ENCODE peak calls at places on chromosomes 7 and 10, in eight cellular contexts. E is endothelial cell of umbilical vein, T is cardiac fibroblast, H is kidney, K is left ventricle myocardium inferior, Z is HCT116, X is spleen, F is astrocyte of the spinal cord. R is an unnamed sample.

GRCh38 chr10:90969947-90970673 is 49.2 kb upstream of the ANKRD1 start:
- DNase-seq in H (no peak), E (no peak), Z (no peak), X (no peak), F (peak; percentile 69), K (no peak), T (peak; percentile 58), R (peak; percentile 68)

GRCh38 chr10:92789826-92790225 is 58.5 kb upstream of the EXOC6 start:
- DNase-seq in X (no peak), E (no peak), H (no peak), T (no peak), K (no peak), Z (no peak), F (no peak), R (no peak)

GRCh38 chr10:130301026-130301892 is 165.1 kb downstream of the GLRX3 start:
- DNase-seq in X (peak; percentile 94), K (peak; percentile 77), T (peak; percentile 88), Z (no peak), H (peak; percentile 95), F (peak; percentile 36), E (peak; percentile 51), R (peak; percentile 76)

GRCh38 chr10:5479481-5480161 is 19.7 kb downstream of the CALML5 start:
- DNase-seq in E (no peak), X (no peak), F (no peak), Z (no peak), H (no peak), T (no peak), K (no peak), R (no peak)

GRCh38 chr7:49324707-49325106 is 400.4 kb downstream of the CDC14C start:
- DNase-seq in F (no peak), H (no peak), X (no peak), K (no peak), Z (no peak), T (peak; percentile 46), E (no peak), R (peak; percentile 15)

GRCh38 chr7:30921951-30922401 is 10.3 kb downstream of the AQP1 start:
- DNase-seq in T (no peak), H (peak; percentile 66), F (no peak), E (no peak), X (peak; percentile 71), K (peak; percentile 11), Z (no peak), R (no peak)

GRCh38 chr7:46603780-46604725 is 683.0 kb upstream of the IGFBP3 start:
- DNase-seq in H (peak; percentile 93), T (peak; percentile 90), E (peak; percentile 89), Z (no peak), F (peak; percentile 66), K (peak; percentile 94), X (peak; percentile 78), R (peak; percentile 66)

GRCh38 chr10:85648279-85648754 is 718.3 kb downstream of the GRID1 start:
- DNase-seq in K (no peak), E (no peak), F (peak; percentile 80), H (no peak), T (no peak), X (no peak), Z (no peak), R (no peak)

GRCh38 chr7:102916881-102917280 is 4.1 kb downstream of the LRRC17 start:
- DNase-seq in E (no peak), Z (no peak), F (peak; percentile 67), H (no peak), X (no peak), K (no peak), T (no peak), R (peak; percentile 59)

GRCh38 chr10:32950457-32951109 is 7.4 kb downstream of the ITGB1 start:
- DNase-seq in F (no peak), X (no peak), K (no peak), E (peak; percentile 35), T (no peak), Z (no peak), H (no peak), R (no peak)

GRCh38 chr10:5977471-5978370 is at the start of gene IL15RA:
- DNase-seq in X (peak; percentile 97), T (peak; percentile 64), K (peak; percentile 73), H (peak; percentile 93), F (peak; percentile 61), Z (peak; percentile 39), E (peak; percentile 82), R (peak; percentile 54)

GRCh38 chr10:22379059-22379458 is 33.8 kb downstream of the SPAG6 start:
- DNase-seq in H (no peak), E (no peak), Z (no peak), T (no peak), F (no peak), X (no peak), K (no peak), R (no peak)

GRCh38 chr10:3755440-3756359 is 29.3 kb downstream of the KLF6 start:
- DNase-seq in K (no peak), T (peak; percentile 82), F (peak; percentile 44), H (no peak), E (peak; percentile 75), X (no peak), Z (no peak), R (peak; percentile 86)

GRCh38 chr10:29663718-29664117 is 28.9 kb upstream of the SVIL start:
- DNase-seq in E (no peak), T (no peak), H (no peak), F (no peak), Z (no peak), X (no peak), K (no peak), R (no peak)

GRCh38 chr7:78438433-78438832 is 639.9 kb downstream of the PHTF2 start:
- DNase-seq in T (no peak), E (no peak), F (no peak), Z (no peak), X (no peak), K (no peak), H (no peak), R (no peak)

GRCh38 chr7:5652118-5652517 is 129.3 kb downstream of the RNF216 start:
- DNase-seq in E (no peak), F (no peak), T (no peak), Z (no peak), H (no peak), K (no peak), X (no peak), R (no peak)

GRCh38 chr7:15684834-15685233 is 1.6 kb downstream of the MEOX2 start:
- DNase-seq in X (no peak), F (no peak), E (peak; percentile 57), Z (no peak), K (peak; percentile 21), T (peak; percentile 7), H (no peak), R (no peak)

GRCh38 chr10:67127441-67127840 is 201.6 kb downstream of the LRRTM3 start:
- DNase-seq in Z (no peak), K (no peak), H (no peak), X (no peak), F (no peak), T (no peak), E (no peak), R (no peak)

GRCh38 chr7:30562498-30562897 is 32.2 kb upstream of the GARS1 start:
- DNase-seq in K (no peak), F (peak; percentile 72), H (no peak), T (peak; percentile 73), E (peak; percentile 91), Z (no peak), X (no peak), R (peak; percentile 61)

GRCh38 chr7:150569245-150569644 is 2.1 kb downstream of the GIMAP4 start:
- DNase-seq in H (no peak), E (peak; percentile 19), X (peak; percentile 74), F (no peak), Z (no peak), T (no peak), K (no peak), R (no peak)
- H3K4me3 ChIP-seq in H (peak overlapping the region; percentile 60), E (peak overlapping the region; percentile 80), X (peak overlapping the region; percentile 68), F (no peak overlapping the region), Z (no peak overlapping the region), T (no peak overlapping the region), K (peak overlapping the region; percentile 70), R (no peak overlapping the region)

GRCh38 chr10:98424308-98425254 is 9.6 kb upstream of the PYROXD2 start:
- DNase-seq in H (no peak), E (no peak), F (no peak), Z (no peak), K (no peak), T (no peak), X (no peak), R (no peak)
- TF ChIP-seq CTCF in H (no peak), E (no peak), F (no peak), Z (no peak), K (no peak), T (no peak), X (no peak), R (no peak)

GRCh38 chr7:23545493-23545892 is 13.7 kb upstream of the TRA2A start:
- DNase-seq in X (no peak), F (no peak), E (no peak), T (no peak), Z (no peak), K (no peak), H (no peak), R (no peak)

GRCh38 chr7:23542752-23543151 is 11.0 kb upstream of the TRA2A start:
- DNase-seq in X (no peak), H (no peak), E (no peak), T (no peak), K (no peak), F (no peak), Z (no peak), R (no peak)

GRCh38 chr7:23544913-23545354 is 13.2 kb upstream of the TRA2A start:
- DNase-seq in K (no peak), Z (peak; percentile 69), E (no peak), T (peak; percentile 43), H (no peak), F (peak; percentile 35), X (no peak), R (peak; percentile 37)

GRCh38 chr7:23538301-23538700 is 6.5 kb upstream of the TRA2A start:
- DNase-seq in Z (no peak), H (no peak), F (no peak), E (no peak), K (no peak), T (no peak), X (no peak), R (no peak)

DNA sequence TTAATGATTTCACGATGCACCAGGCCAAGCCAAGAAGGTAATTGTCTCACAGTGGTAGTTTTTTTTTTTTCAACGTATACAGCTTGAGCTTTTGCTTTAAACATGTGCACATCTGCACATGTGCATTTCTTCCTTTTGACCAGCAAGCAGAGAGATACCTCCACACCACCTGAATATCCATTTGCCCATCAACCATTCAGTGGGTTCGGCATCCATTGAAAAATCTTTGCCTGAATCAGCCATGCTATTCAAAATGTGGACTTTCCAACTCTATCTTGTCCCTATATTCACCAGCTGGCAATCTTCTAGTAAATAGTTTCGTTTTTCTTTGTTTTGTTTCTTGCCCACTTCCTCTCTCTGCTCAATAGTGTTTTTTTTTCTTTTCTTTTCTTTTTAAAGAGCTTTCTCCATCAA is 7.7 kb upstream of the TRA2A start:
- DNase-seq in X (no peak), Z (no peak), E (no peak), F (no peak), T (no peak), H (no peak), K (no peak), R (no peak)
- H3K4me3 ChIP-seq in X (no peak overlapping the region), Z (no peak overlapping the region), E (no peak overlapping the region), F (no peak overlapping the region), T (no peak overlapping the region), H (no peak overlapping the region), K (no peak overlapping the region), R (no peak overlapping the region)

GRCh38 chr7:19117870-19118608 is 603 bp upstream of the TWIST1 start:
- DNase-seq in E (no peak), Z (no peak), X (peak; percentile 63), K (no peak), F (peak; percentile 53), T (peak; percentile 39), H (no peak), R (no peak)
- TF ChIP-seq CTCF in E (no peak), Z (peak; percentile 19), X (no peak), K (no peak), F (peak; percentile 32), T (peak; percentile 31), H (no peak), R (peak; percentile 12)

GRCh38 chr7:151705744-151706567 is 171.0 kb downstream of the PRKAG2 start:
- DNase-seq in T (peak; percentile 74), X (no peak), E (peak; percentile 60), F (no peak), Z (peak; percentile 56), H (no peak), K (peak; percentile 15), R (peak; percentile 57)
- H3K4me3 ChIP-seq in T (no peak overlapping the region), X (no peak overlapping the region), E (no peak overlapping the region), F (no peak overlapping the region), Z (peak overlapping the region; percentile 25), H (peak overlapping the region; percentile 28), K (peak overlapping the region; percentile 24), R (no peak overlapping the region)